ENCODE peak calls at places on chromosomes 4 and X, in nine cellular contexts. One of them, this sample, is unnamed.

GRCh38 chrX:153763298-153763932 is 634 bp upstream of the PLXNB3 start:
- DNase-seq in activated B cell treated with CpG ODN at 0.5 μM for 24 hours: no peak
- DNase-seq in tibial artery: peak
- DNase-seq in HL-60: no peak
- DNase-seq in GM10248: no peak
- DNase-seq in neural crest cell: no peak
- DNase-seq in fibroblast of pulmonary artery: no peak
- DNase-seq in OCI-LY7: no peak
- DNase-seq in psoas muscle: no peak
- DNase-seq in this sample: no peak

GRCh38 chr4:4735136-4735754 is 124.2 kb upstream of the MSX1 start:
- DNase-seq in activated B cell treated with CpG ODN at 0.5 μM for 24 hours: no peak
- DNase-seq in tibial artery: no peak
- DNase-seq in HL-60: no peak
- DNase-seq in GM10248: no peak
- DNase-seq in neural crest cell: no peak
- DNase-seq in fibroblast of pulmonary artery: no peak
- DNase-seq in OCI-LY7: no peak
- DNase-seq in psoas muscle: no peak
- DNase-seq in this sample: no peak

GRCh38 chr4:103754844-103755243 is 35.1 kb upstream of the TACR3 start:
- DNase-seq in activated B cell treated with CpG ODN at 0.5 μM for 24 hours: no peak
- DNase-seq in tibial artery: no peak
- DNase-seq in HL-60: peak
- DNase-seq in GM10248: no peak
- DNase-seq in neural crest cell: no peak
- DNase-seq in fibroblast of pulmonary artery: peak
- DNase-seq in OCI-LY7: no peak
- DNase-seq in psoas muscle: no peak
- DNase-seq in this sample: no peak

GRCh38 chr4:144353240-144353639 is 212.7 kb upstream of the GYPA start:
- DNase-seq in activated B cell treated with CpG ODN at 0.5 μM for 24 hours: no peak
- DNase-seq in tibial artery: no peak
- DNase-seq in HL-60: no peak
- DNase-seq in GM10248: no peak
- DNase-seq in neural crest cell: no peak
- DNase-seq in fibroblast of pulmonary artery: no peak
- DNase-seq in OCI-LY7: no peak
- DNase-seq in psoas muscle: no peak
- DNase-seq in this sample: no peak

GRCh38 chr4:95087657-95088455 is 330.1 kb downstream of the BMPR1B start:
- DNase-seq in activated B cell treated with CpG ODN at 0.5 μM for 24 hours: no peak
- DNase-seq in tibial artery: no peak
- DNase-seq in HL-60: no peak
- DNase-seq in GM10248: no peak
- DNase-seq in neural crest cell: no peak
- DNase-seq in fibroblast of pulmonary artery: peak
- DNase-seq in OCI-LY7: no peak
- DNase-seq in psoas muscle: no peak
- DNase-seq in this sample: no peak

GRCh38 chrX:121307441-121307840 is 260.0 kb downstream of the GLUD2 start:
- DNase-seq in activated B cell treated with CpG ODN at 0.5 μM for 24 hours: no peak
- DNase-seq in tibial artery: no peak
- DNase-seq in HL-60: no peak
- DNase-seq in GM10248: peak
- DNase-seq in neural crest cell: no peak
- DNase-seq in fibroblast of pulmonary artery: no peak
- DNase-seq in OCI-LY7: no peak
- DNase-seq in psoas muscle: no peak
- DNase-seq in this sample: no peak

GRCh38 chrX:106726485-106727437 is at the start of gene RNF128:
- DNase-seq in activated B cell treated with CpG ODN at 0.5 μM for 24 hours: no peak
- DNase-seq in tibial artery: peak
- DNase-seq in HL-60: no peak
- DNase-seq in GM10248: no peak
- DNase-seq in neural crest cell: peak
- DNase-seq in fibroblast of pulmonary artery: peak
- DNase-seq in OCI-LY7: no peak
- DNase-seq in psoas muscle: peak
- DNase-seq in this sample: no peak

GRCh38 chr4:110589297-110589696 is 33.6 kb downstream of the PITX2 start:
- DNase-seq in activated B cell treated with CpG ODN at 0.5 μM for 24 hours: no peak
- DNase-seq in tibial artery: no peak
- DNase-seq in HL-60: no peak
- DNase-seq in GM10248: no peak
- DNase-seq in neural crest cell: no peak
- DNase-seq in fibroblast of pulmonary artery: peak
- DNase-seq in OCI-LY7: no peak
- DNase-seq in psoas muscle: no peak
- DNase-seq in this sample: no peak

GRCh38 chrX:48684134-48684533 is 535 bp downstream of the WAS start:
- DNase-seq in activated B cell treated with CpG ODN at 0.5 μM for 24 hours: no peak
- DNase-seq in tibial artery: no peak
- DNase-seq in HL-60: no peak
- DNase-seq in GM10248: no peak
- DNase-seq in neural crest cell: no peak
- DNase-seq in fibroblast of pulmonary artery: no peak
- DNase-seq in OCI-LY7: no peak
- DNase-seq in psoas muscle: no peak
- DNase-seq in this sample: no peak

GRCh38 chrX:134406977-134407376 is 53.0 kb upstream of the HPRT1 start:
- DNase-seq in activated B cell treated with CpG ODN at 0.5 μM for 24 hours: no peak
- DNase-seq in tibial artery: no peak
- DNase-seq in HL-60: no peak
- DNase-seq in GM10248: no peak
- DNase-seq in neural crest cell: no peak
- DNase-seq in fibroblast of pulmonary artery: no peak
- DNase-seq in OCI-LY7: no peak
- DNase-seq in psoas muscle: no peak
- DNase-seq in this sample: no peak

GRCh38 chrX:113741744-113742143 is 842.1 kb upstream of the HTR2C start:
- DNase-seq in activated B cell treated with CpG ODN at 0.5 μM for 24 hours: no peak
- DNase-seq in tibial artery: no peak
- DNase-seq in HL-60: no peak
- DNase-seq in GM10248: no peak
- DNase-seq in neural crest cell: no peak
- DNase-seq in fibroblast of pulmonary artery: peak
- DNase-seq in OCI-LY7: peak
- DNase-seq in psoas muscle: no peak
- DNase-seq in this sample: no peak

GRCh38 chr4:17578482-17578891 is 1.5 kb downstream of the LAP3 start:
- DNase-seq in activated B cell treated with CpG ODN at 0.5 μM for 24 hours: no peak
- DNase-seq in tibial artery: no peak
- DNase-seq in HL-60: peak
- DNase-seq in GM10248: peak
- DNase-seq in neural crest cell: no peak
- DNase-seq in fibroblast of pulmonary artery: no peak
- DNase-seq in OCI-LY7: peak
- DNase-seq in psoas muscle: no peak
- DNase-seq in this sample: no peak

GRCh38 chrX:103356023-103356798 is at the start of gene TCEAL9:
- DNase-seq in activated B cell treated with CpG ODN at 0.5 μM for 24 hours: no peak
- DNase-seq in tibial artery: peak
- DNase-seq in HL-60: no peak
- DNase-seq in GM10248: no peak
- DNase-seq in neural crest cell: peak
- DNase-seq in fibroblast of pulmonary artery: peak
- DNase-seq in OCI-LY7: peak
- DNase-seq in psoas muscle: peak
- DNase-seq in this sample: no peak

GRCh38 chrX:96776966-96777365 is 92.3 kb downstream of the DIAPH2 start:
- DNase-seq in activated B cell treated with CpG ODN at 0.5 μM for 24 hours: no peak
- DNase-seq in tibial artery: no peak
- DNase-seq in HL-60: no peak
- DNase-seq in GM10248: no peak
- DNase-seq in neural crest cell: no peak
- DNase-seq in fibroblast of pulmonary artery: peak
- DNase-seq in OCI-LY7: no peak
- DNase-seq in psoas muscle: no peak
- DNase-seq in this sample: no peak

GRCh38 chr4:6418193-6418755 is 54.1 kb downstream of the PPP2R2C start:
- DNase-seq in activated B cell treated with CpG ODN at 0.5 μM for 24 hours: no peak
- DNase-seq in tibial artery: no peak
- DNase-seq in HL-60: no peak
- DNase-seq in GM10248: no peak
- DNase-seq in neural crest cell: no peak
- DNase-seq in fibroblast of pulmonary artery: no peak
- DNase-seq in OCI-LY7: no peak
- DNase-seq in psoas muscle: no peak
- DNase-seq in this sample: no peak

GRCh38 chrX:38247051-38247450 is 26.4 kb upstream of the SRPX start:
- DNase-seq in activated B cell treated with CpG ODN at 0.5 μM for 24 hours: no peak
- DNase-seq in tibial artery: no peak
- DNase-seq in HL-60: no peak
- DNase-seq in GM10248: no peak
- DNase-seq in neural crest cell: no peak
- DNase-seq in fibroblast of pulmonary artery: no peak
- DNase-seq in OCI-LY7: no peak
- DNase-seq in psoas muscle: no peak
- DNase-seq in this sample: no peak

GRCh38 chrX:10634681-10635161 is 14.3 kb upstream of the MID1 start:
- DNase-seq in activated B cell treated with CpG ODN at 0.5 μM for 24 hours: no peak
- DNase-seq in tibial artery: no peak
- DNase-seq in HL-60: no peak
- DNase-seq in GM10248: no peak
- DNase-seq in neural crest cell: no peak
- DNase-seq in fibroblast of pulmonary artery: peak
- DNase-seq in OCI-LY7: no peak
- DNase-seq in psoas muscle: no peak
- DNase-seq in this sample: no peak

GRCh38 chrX:49930046-49930445 is 7.7 kb downstream of the CLCN5 start:
- DNase-seq in activated B cell treated with CpG ODN at 0.5 μM for 24 hours: no peak
- DNase-seq in tibial artery: no peak
- DNase-seq in HL-60: no peak
- DNase-seq in GM10248: no peak
- DNase-seq in neural crest cell: no peak
- DNase-seq in fibroblast of pulmonary artery: peak
- DNase-seq in OCI-LY7: no peak
- DNase-seq in psoas muscle: no peak
- DNase-seq in this sample: no peak

GRCh38 chrX:78708171-78708570 is 39.3 kb upstream of the LPAR4 start:
- DNase-seq in activated B cell treated with CpG ODN at 0.5 μM for 24 hours: no peak
- DNase-seq in tibial artery: no peak
- DNase-seq in HL-60: peak
- DNase-seq in GM10248: peak
- DNase-seq in neural crest cell: no peak
- DNase-seq in fibroblast of pulmonary artery: peak
- DNase-seq in OCI-LY7: no peak
- DNase-seq in psoas muscle: no peak
- DNase-seq in this sample: no peak

GRCh38 chr4:186698028-186698427 is 25.6 kb downstream of the FAT1 start:
- DNase-seq in activated B cell treated with CpG ODN at 0.5 μM for 24 hours: no peak
- DNase-seq in tibial artery: no peak
- DNase-seq in HL-60: no peak
- DNase-seq in GM10248: no peak
- DNase-seq in neural crest cell: no peak
- DNase-seq in fibroblast of pulmonary artery: no peak
- DNase-seq in OCI-LY7: no peak
- DNase-seq in psoas muscle: no peak
- DNase-seq in this sample: no peak

GRCh38 chrX:2708016-2708415 is 16.9 kb downstream of the CD99 start:
- DNase-seq in activated B cell treated with CpG ODN at 0.5 μM for 24 hours: no peak
- DNase-seq in tibial artery: no peak
- DNase-seq in HL-60: no peak
- DNase-seq in GM10248: no peak
- DNase-seq in neural crest cell: no peak
- DNase-seq in fibroblast of pulmonary artery: no peak
- DNase-seq in OCI-LY7: peak
- DNase-seq in psoas muscle: no peak
- DNase-seq in this sample: no peak
- TF ChIP-seq CTCF in activated B cell treated with CpG ODN at 0.5 μM for 24 hours: no peak
- TF ChIP-seq CTCF in tibial artery: no peak
- TF ChIP-seq CTCF in HL-60: no peak
- TF ChIP-seq CTCF in GM10248: no peak
- TF ChIP-seq CTCF in neural crest cell: peak
- TF ChIP-seq CTCF in fibroblast of pulmonary artery: no peak
- TF ChIP-seq CTCF in OCI-LY7: peak
- TF ChIP-seq CTCF in psoas muscle: no peak
- TF ChIP-seq CTCF in this sample: no peak

GRCh38 chr4:85228264-85228663 is 246.7 kb upstream of the ARHGAP24 start:
- DNase-seq in activated B cell treated with CpG ODN at 0.5 μM for 24 hours: no peak
- DNase-seq in tibial artery: no peak
- DNase-seq in HL-60: peak
- DNase-seq in GM10248: no peak
- DNase-seq in neural crest cell: no peak
- DNase-seq in fibroblast of pulmonary artery: no peak
- DNase-seq in OCI-LY7: peak
- DNase-seq in psoas muscle: no peak
- DNase-seq in this sample: no peak
- TF ChIP-seq CTCF in activated B cell treated with CpG ODN at 0.5 μM for 24 hours: no peak
- TF ChIP-seq CTCF in tibial artery: no peak
- TF ChIP-seq CTCF in HL-60: peak
- TF ChIP-seq CTCF in GM10248: no peak
- TF ChIP-seq CTCF in neural crest cell: no peak
- TF ChIP-seq CTCF in fibroblast of pulmonary artery: no peak
- TF ChIP-seq CTCF in OCI-LY7: peak
- TF ChIP-seq CTCF in psoas muscle: no peak
- TF ChIP-seq CTCF in this sample: no peak

GRCh38 chr4:182478475-182478874 is 235.3 kb downstream of the TENM3 start:
- DNase-seq in activated B cell treated with CpG ODN at 0.5 μM for 24 hours: no peak
- DNase-seq in tibial artery: no peak
- DNase-seq in HL-60: no peak
- DNase-seq in GM10248: peak
- DNase-seq in neural crest cell: no peak
- DNase-seq in fibroblast of pulmonary artery: peak
- DNase-seq in OCI-LY7: peak
- DNase-seq in psoas muscle: no peak
- DNase-seq in this sample: no peak
- TF ChIP-seq CTCF in activated B cell treated with CpG ODN at 0.5 μM for 24 hours: peak
- TF ChIP-seq CTCF in tibial artery: peak
- TF ChIP-seq CTCF in HL-60: peak
- TF ChIP-seq CTCF in GM10248: peak
- TF ChIP-seq CTCF in neural crest cell: peak
- TF ChIP-seq CTCF in fibroblast of pulmonary artery: peak
- TF ChIP-seq CTCF in OCI-LY7: peak
- TF ChIP-seq CTCF in psoas muscle: peak
- TF ChIP-seq CTCF in this sample: peak

DNA sequence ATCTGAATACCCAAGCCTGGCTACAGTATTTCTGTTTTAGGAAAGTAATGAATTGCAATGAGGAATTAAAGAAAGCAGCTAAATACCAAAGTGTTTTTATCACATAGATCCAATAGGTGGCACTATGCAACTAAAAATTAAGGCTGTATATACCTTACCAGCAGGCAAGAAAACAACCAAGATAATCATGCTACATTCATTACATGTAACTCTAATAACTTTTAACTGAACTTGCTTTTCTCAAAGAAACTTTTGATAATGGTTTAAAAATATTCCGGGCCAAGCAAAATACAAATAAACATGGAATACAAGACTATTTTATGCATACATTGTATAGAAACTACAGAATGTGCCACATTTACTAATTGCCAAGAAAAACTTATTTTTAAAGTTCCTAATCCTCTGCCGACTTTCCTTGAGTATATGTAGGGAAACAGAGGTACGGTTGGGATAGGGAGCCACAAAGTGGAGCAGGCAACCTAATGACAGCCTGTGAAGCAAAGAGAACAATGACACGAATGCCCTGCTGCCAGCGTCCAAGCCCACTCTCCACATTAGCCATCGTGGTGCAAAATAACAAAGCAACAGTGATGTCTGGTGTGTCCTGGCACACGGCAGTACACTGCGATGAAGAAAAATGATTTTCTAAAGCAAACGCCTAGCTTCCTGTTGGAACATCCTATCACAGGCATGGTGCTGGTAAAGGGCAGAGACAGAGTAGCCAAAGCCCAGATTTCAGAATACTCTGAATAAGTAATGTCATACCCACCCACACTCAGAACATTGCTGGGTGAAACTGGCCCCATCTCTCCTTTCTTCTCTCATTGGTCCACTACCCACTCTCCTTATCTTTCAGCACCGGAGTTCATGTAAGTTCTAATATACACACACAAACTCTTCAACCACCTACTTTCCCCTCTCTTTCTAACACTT is 63.5 kb downstream of the SEC24D start:
- DNase-seq in activated B cell treated with CpG ODN at 0.5 μM for 24 hours: no peak
- DNase-seq in tibial artery: no peak
- DNase-seq in HL-60: no peak
- DNase-seq in GM10248: peak
- DNase-seq in neural crest cell: no peak
- DNase-seq in fibroblast of pulmonary artery: peak
- DNase-seq in OCI-LY7: peak
- DNase-seq in psoas muscle: no peak
- DNase-seq in this sample: no peak
- TF ChIP-seq CTCF in activated B cell treated with CpG ODN at 0.5 μM for 24 hours: peak
- TF ChIP-seq CTCF in tibial artery: peak
- TF ChIP-seq CTCF in HL-60: peak
- TF ChIP-seq CTCF in GM10248: peak
- TF ChIP-seq CTCF in neural crest cell: peak
- TF ChIP-seq CTCF in fibroblast of pulmonary artery: peak
- TF ChIP-seq CTCF in OCI-LY7: peak
- TF ChIP-seq CTCF in psoas muscle: peak
- TF ChIP-seq CTCF in this sample: peak